ENCODE peak calls at places on chromosomes 3 and 15, in eight cellular contexts. S is mesendoderm, V is colonic mucosa, G is ascending aorta, I is small intestine, X is SJSA1, U is fibroblast of the aortic adventitia, O is Karpas-422. N is an unnamed sample.

GRCh38 chr15:63986751-63987341 is 59.4 kb downstream of the DAPK2 start:
- DNase-seq in U (no peak), G (no peak), I (no peak), X (no peak), V (no peak), S (no peak), O (peak), N (no peak)

GRCh38 chr3:99702953-99703352 is 64.6 kb downstream of the COL8A1 start:
- DNase-seq in G (no peak), X (no peak), U (no peak), S (no peak), V (no peak), I (no peak), O (no peak), N (no peak)

GRCh38 chr3:189041482-189042090 is 130.2 kb upstream of the TPRG1 start:
- DNase-seq in I (peak), O (peak), V (peak), S (peak), X (no peak), U (peak), G (no peak), N (peak)

GRCh38 chr15:20345401-20345958 is 196.1 kb downstream of the GOLGA6L6 start:
- DNase-seq in O (no peak), I (no peak), X (no peak), V (no peak), G (no peak), U (no peak), S (no peak), N (peak)

GRCh38 chr3:167602041-167602440 is 51.7 kb downstream of the WDR49 start:
- DNase-seq in X (no peak), G (no peak), O (no peak), U (no peak), V (no peak), S (no peak), I (no peak), N (no peak)

GRCh38 chr3:147518465-147518864 is 109.3 kb downstream of the ZIC1 start:
- DNase-seq in S (no peak), I (no peak), V (no peak), U (no peak), O (no peak), X (no peak), G (no peak), N (no peak)

GRCh38 chr3:38054166-38054991 is 15.4 kb downstream of the DLEC1 start:
- DNase-seq in I (no peak), V (no peak), G (no peak), X (no peak), S (no peak), U (no peak), O (no peak), N (no peak)

GRCh38 chr3:115685097-115685496 is 61.8 kb downstream of the GAP43 start:
- DNase-seq in G (no peak), V (no peak), X (no peak), O (no peak), I (no peak), U (no peak), S (no peak), N (no peak)

GRCh38 chr3:111700054-111700453 is 104.9 kb upstream of the ZBED2 start:
- DNase-seq in V (no peak), G (no peak), I (no peak), S (no peak), U (no peak), O (no peak), X (no peak), N (no peak)

GRCh38 chr3:185382154-185382553 is 19.2 kb downstream of the MAP3K13 start:
- DNase-seq in S (no peak), U (no peak), X (no peak), O (no peak), V (no peak), G (no peak), I (no peak), N (no peak)

GRCh38 chr15:49906976-49907375 is 212.1 kb downstream of the ATP8B4 start:
- DNase-seq in G (no peak), X (no peak), O (no peak), U (no peak), I (no peak), V (no peak), S (no peak), N (no peak)

GRCh38 chr3:15223684-15224575 is 17.9 kb downstream of the CAPN7 start:
- DNase-seq in O (no peak), G (no peak), V (no peak), I (no peak), U (no peak), X (no peak), S (no peak), N (no peak)

GRCh38 chr3:38354588-38355344 is 8.2 kb downstream of the XYLB start:
- DNase-seq in G (no peak), X (no peak), S (no peak), U (peak), I (peak), O (no peak), V (peak), N (no peak)

GRCh38 chr15:68054658-68055223 is 626 bp downstream of the PIAS1 start:
- DNase-seq in O (peak), V (peak), S (peak), I (peak), G (no peak), U (no peak), X (peak), N (peak)

GRCh38 chr15:75731248-75732100 is 18.8 kb upstream of the CSPG4 start:
- DNase-seq in U (no peak), X (no peak), I (no peak), G (no peak), O (peak), V (no peak), S (peak), N (peak)

GRCh38 chr3:109316162-109316730 is at the start of gene DPPA2:
- DNase-seq in X (no peak), S (peak), G (no peak), O (no peak), V (no peak), I (no peak), U (no peak), N (no peak)

GRCh38 chr3:134357261-134357913 is 16.9 kb downstream of the AMOTL2 start:
- DNase-seq in I (no peak), S (no peak), G (no peak), V (no peak), U (no peak), X (no peak), O (no peak), N (no peak)

GRCh38 chr3:115803661-115804060 is 180.4 kb downstream of the GAP43 start:
- DNase-seq in V (no peak), G (no peak), X (no peak), S (no peak), O (no peak), U (no peak), I (no peak), N (no peak)

GRCh38 chr3:55161256-55161655 is 233.4 kb upstream of the LRTM1 start:
- DNase-seq in O (no peak), V (no peak), U (no peak), I (no peak), G (no peak), S (no peak), X (no peak), N (no peak)

GRCh38 chr3:160125188-160125587 is 100.0 kb upstream of the C3orf80 start:
- DNase-seq in G (no peak), O (no peak), U (peak), X (no peak), V (no peak), I (no peak), S (no peak), N (no peak)

GRCh38 chr3:42446111-42447050 is 36.0 kb upstream of the LYZL4 start:
- DNase-seq in I (no peak), U (no peak), G (no peak), S (peak), X (no peak), O (no peak), V (no peak), N (no peak)

GRCh38 chr3:155233213-155233612 is 60.3 kb downstream of the STRIT1 start:
- DNase-seq in S (no peak), U (peak), V (no peak), I (peak), G (no peak), O (no peak), X (peak), N (peak)

GRCh38 chr3:149615731-149616221 is 42.0 kb downstream of the WWTR1 start:
- DNase-seq in X (no peak), U (peak), S (no peak), O (no peak), V (no peak), I (no peak), G (no peak), N (peak)

GRCh38 chr15:89227425-89227824 is 6.0 kb upstream of the RLBP1 start:
- DNase-seq in X (no peak), V (no peak), O (no peak), U (no peak), I (no peak), S (peak), G (no peak), N (no peak)

GRCh38 chr3:185846041-185846440 is 21.2 kb upstream of the IGF2BP2 start:
- DNase-seq in I (no peak), X (no peak), S (peak), G (no peak), O (no peak), V (no peak), U (peak), N (no peak)

GRCh38 chr3:42762046-42762724 is 10.9 kb downstream of the CCDC13 start:
- DNase-seq in V (no peak), O (no peak), U (no peak), S (no peak), G (no peak), I (no peak), X (no peak), N (no peak)

GRCh38 chr3:150447631-150448465 is 39.8 kb downstream of the TSC22D2 start:
- DNase-seq in X (no peak), U (peak), I (no peak), O (no peak), G (no peak), V (no peak), S (peak), N (no peak)

GRCh38 chr3:82157952-82158351 is 396.5 kb upstream of the GBE1 start:
- DNase-seq in V (no peak), G (no peak), O (no peak), I (no peak), S (peak), U (peak), X (no peak), N (no peak)

GRCh38 chr3:154749514-154749913 is 319.5 kb upstream of the GPR149 start:
- DNase-seq in X (no peak), S (no peak), U (no peak), G (no peak), V (no peak), O (no peak), I (no peak), N (no peak)

GRCh38 chr3:147383617-147384016 is 22.7 kb downstream of the ZIC4 start:
- DNase-seq in U (no peak), I (peak), S (no peak), V (no peak), G (no peak), O (peak), X (no peak), N (no peak)

GRCh38 chr3:154247806-154248480 is 76.3 kb downstream of the DHX36 start:
- DNase-seq in G (no peak), U (no peak), O (peak), I (peak), X (no peak), V (no peak), S (no peak), N (no peak)

GRCh38 chr15:74891469-74891868 is 1.6 kb downstream of the MPI start:
- DNase-seq in G (no peak), U (no peak), I (peak), V (peak), S (no peak), O (peak), X (no peak), N (no peak)

GRCh38 chr3:113769551-113769950 is 22.7 kb downstream of the ATP6V1A start:
- DNase-seq in I (peak), X (no peak), O (no peak), V (no peak), S (no peak), U (peak), G (no peak), N (no peak)
- H3K4me3 ChIP-seq in I (no peak), X (no peak), O (no peak), V (no peak), S (no peak), U (no peak), G (no peak), N (no peak)

GRCh38 chr15:77276943-77277342 is 143.0 kb downstream of the PEAK1 start:
- DNase-seq in O (no peak), G (no peak), X (no peak), I (no peak), S (no peak), U (no peak), V (no peak), N (no peak)

DNA sequence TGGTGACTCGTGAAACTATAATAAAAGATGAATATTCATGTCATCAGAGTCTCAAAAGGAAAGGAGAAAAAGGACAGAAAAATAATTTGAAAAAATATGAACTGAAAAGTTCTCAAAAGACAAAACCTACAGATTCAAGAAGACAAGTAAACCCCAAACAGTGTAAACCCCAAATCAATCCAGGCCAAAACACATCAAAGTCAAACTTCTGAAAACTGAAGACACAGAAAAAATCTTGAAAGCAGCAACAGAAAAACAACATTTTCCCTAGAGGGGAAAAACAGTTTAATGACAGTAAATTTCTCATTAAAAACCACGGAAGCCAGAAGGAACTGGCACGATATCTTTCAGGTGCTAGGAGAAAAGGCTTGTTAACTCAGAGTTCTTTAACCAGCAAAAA is 143.8 kb downstream of the PEAK1 start:
- DNase-seq in O (no peak), U (no peak), V (no peak), S (no peak), I (no peak), X (no peak), G (no peak), N (no peak)
- H3K4me3 ChIP-seq in O (no peak), U (no peak), V (no peak), S (no peak), I (no peak), X (no peak), G (no peak), N (no peak)

DNA sequence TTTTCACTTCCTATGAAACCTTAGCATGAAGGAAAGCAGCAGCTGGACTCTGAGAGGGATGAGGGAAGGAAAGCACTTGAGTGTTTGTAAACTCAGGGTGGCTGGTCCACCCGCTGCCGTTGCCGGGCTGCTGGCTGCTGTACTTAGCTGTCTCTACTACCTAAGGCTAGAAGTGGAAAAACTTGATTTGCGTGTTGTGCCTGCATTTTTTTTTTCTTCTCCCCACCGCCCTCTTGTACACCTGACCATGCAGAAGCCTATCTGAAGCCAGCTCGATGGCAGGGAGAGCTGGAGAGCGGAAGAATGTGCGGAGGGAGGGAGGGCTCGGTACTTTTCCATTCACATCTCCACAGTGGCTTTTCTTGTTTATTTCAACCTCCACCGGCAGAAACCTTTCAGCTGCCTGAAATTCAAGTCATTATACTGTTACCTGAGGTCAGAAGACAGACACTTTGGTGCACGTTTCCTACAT is 4.8 kb upstream of the BCL6 start:
- DNase-seq in O (peak), I (peak), V (peak), S (peak), X (no peak), G (no peak), U (no peak), N (no peak)
- H3K4me3 ChIP-seq in O (peak), I (peak), V (peak), S (peak), X (no peak), G (no peak), U (no peak), N (peak)

DNA sequence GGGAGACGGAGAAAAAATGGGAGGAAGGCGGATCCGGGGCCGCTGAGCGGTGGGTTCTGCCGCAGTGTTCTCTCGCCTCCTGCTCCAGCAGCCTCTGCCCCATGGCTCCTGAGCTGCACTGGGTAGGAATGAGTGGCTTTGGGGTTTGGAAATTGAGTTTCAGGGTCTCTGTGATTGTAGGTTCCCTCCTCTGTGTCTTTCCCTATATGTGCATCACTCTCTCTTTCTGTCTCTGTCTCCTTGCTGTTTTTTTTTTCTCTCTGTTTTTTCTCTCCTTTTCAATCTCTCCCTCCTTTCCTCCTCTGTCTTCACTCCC is 1.9 kb downstream of the GRM7 start:
- DNase-seq in G (no peak), O (no peak), X (no peak), I (no peak), U (no peak), S (no peak), V (no peak), N (no peak)
- H3K4me3 ChIP-seq in G (peak), O (no peak), X (no peak), I (no peak), U (no peak), S (no peak), V (no peak), N (no peak)

GRCh38 chr3:117285721-117286120 is 576.1 kb downstream of the TUSC7 start:
- DNase-seq in U (no peak), G (no peak), O (no peak), S (no peak), X (no peak), V (no peak), I (no peak), N (no peak)

GRCh38 chr3:117282506-117282905 is 572.9 kb downstream of the TUSC7 start:
- DNase-seq in U (no peak), G (no peak), I (no peak), V (no peak), X (no peak), S (no peak), O (no peak), N (no peak)

GRCh38 chr3:117287602-117288001 is 578.0 kb downstream of the TUSC7 start:
- DNase-seq in G (no peak), O (no peak), I (no peak), U (no peak), V (no peak), S (no peak), X (no peak), N (no peak)
- H3K4me3 ChIP-seq in G (no peak), O (no peak), I (no peak), U (no peak), V (no peak), S (no peak), X (no peak), N (no peak)

GRCh38 chr3:171838218-171838720 is 4.9 kb upstream of the TMEM212 start:
- DNase-seq in V (no peak), X (no peak), U (peak), G (no peak), S (peak), O (no peak), I (no peak), N (peak)
- H3K4me3 ChIP-seq in V (no peak), X (peak), U (peak), G (peak), S (no peak), O (no peak), I (no peak), N (no peak)

DNA sequence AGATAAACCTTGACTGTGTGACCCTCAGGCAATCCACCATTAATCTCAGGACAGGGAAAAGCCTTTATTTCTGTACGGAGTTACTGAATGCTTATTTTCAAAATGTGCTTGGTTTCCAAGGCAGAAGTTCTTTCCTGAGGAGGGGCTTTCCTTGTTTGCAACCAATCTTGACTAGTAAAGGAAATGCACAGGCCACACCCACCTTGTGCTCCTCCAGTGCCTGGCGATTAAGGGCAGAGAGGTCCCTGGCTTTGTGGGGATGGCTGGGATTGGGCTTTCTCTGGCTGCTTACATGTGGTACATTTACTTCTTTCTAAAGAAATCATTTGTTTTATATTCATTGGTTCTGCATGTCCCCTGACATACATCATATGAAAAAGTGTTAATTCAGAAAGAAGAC is 47.8 kb downstream of the ZNF621 start:
- DNase-seq in X (no peak), O (no peak), U (no peak), V (no peak), I (no peak), G (no peak), S (peak), N (no peak)
- H3K4me3 ChIP-seq in X (no peak), O (no peak), U (no peak), V (no peak), I (no peak), G (no peak), S (no peak), N (no peak)

DNA sequence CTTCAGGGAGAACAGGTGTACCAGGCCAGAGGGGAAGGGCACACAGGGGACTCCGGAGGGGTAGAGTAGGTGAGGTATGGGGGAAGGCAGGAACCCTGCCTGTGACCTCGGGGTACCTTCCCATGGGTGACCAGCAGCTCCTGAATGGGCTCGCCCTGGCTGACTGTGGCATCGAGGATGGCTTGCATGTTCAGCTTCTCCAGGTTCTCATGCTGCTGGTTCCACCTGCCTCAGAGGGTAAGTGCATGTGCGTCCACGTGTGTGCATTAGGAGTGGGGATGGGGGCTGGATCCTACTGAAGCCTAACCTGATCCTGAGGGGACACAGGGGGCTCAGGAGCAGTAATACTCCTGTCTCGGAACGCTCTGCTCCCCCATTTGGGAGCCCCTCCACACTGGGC is 524 bp downstream of the ZMYND10 start:
- DNase-seq in U (no peak), S (no peak), V (no peak), G (no peak), X (no peak), I (no peak), O (no peak), N (no peak)
- H3K4me3 ChIP-seq in U (peak), S (no peak), V (peak), G (peak), X (no peak), I (no peak), O (no peak), N (peak)